ENCODE peak calls at places on chromosomes 11 and 22, in four cellular contexts. Q is Karpas-422, X is GM23248, C is pancreas. A is an unnamed sample.

GRCh38 chr11:116072133-116072532 is 567.9 kb upstream of the CADM1 start:
- DNase-seq in Q (no peak), X (no peak), C (no peak), A (no peak)

GRCh38 chr22:22835242-22835641 is 52.4 kb upstream of the IGLL5 start:
- DNase-seq in Q (no peak), X (no peak), C (no peak), A (no peak)

GRCh38 chr22:20130739-20131592 is 638 bp upstream of the ZDHHC8 start:
- DNase-seq in Q (peak; percentile 87), X (peak; percentile 82), C (peak; percentile 79), A (peak; percentile 82)

GRCh38 chr11:5992604-5993251 is 5.9 kb upstream of the OR52L1 start:
- DNase-seq in Q (peak; percentile 48), X (peak; percentile 58), C (no peak), A (no peak)

GRCh38 chr11:57283231-57283990 is 41.3 kb downstream of the TNKS1BP1 start:
- DNase-seq in Q (no peak), X (no peak), C (no peak), A (no peak)

GRCh38 chr11:88886796-88887195 is 179.0 kb downstream of the GRM5 start:
- DNase-seq in Q (peak; percentile 96), X (peak; percentile 60), C (no peak), A (peak; percentile 9)

GRCh38 chr11:128741511-128741910 is 47.6 kb downstream of the FLI1 start:
- DNase-seq in Q (no peak), X (no peak), C (no peak), A (no peak)

GRCh38 chr11:35180311-35181233 is 41.6 kb downstream of the CD44 start:
- DNase-seq in Q (no peak), X (peak; percentile 86), C (no peak), A (peak; percentile 40)

GRCh38 chr11:115415939-115416338 is 88.3 kb downstream of the CADM1 start:
- DNase-seq in Q (no peak), X (no peak), C (no peak), A (no peak)

GRCh38 chr22:49673048-49673447 is 154.6 kb downstream of the BRD1 start:
- DNase-seq in Q (no peak), X (no peak), C (no peak), A (no peak)

GRCh38 chr22:42174062-42174461 is 43.5 kb upstream of the CYP2D6 start:
- DNase-seq in Q (no peak), X (no peak), C (no peak), A (no peak)

GRCh38 chr11:127000291-127000968 is at the start of gene KIRREL3:
- DNase-seq in Q (no peak), X (peak; percentile 80), C (no peak), A (peak; percentile 49)
- H3K4me3 ChIP-seq in Q (no peak within 1 kb of the TSS), X (peak within 1 kb of the TSS; percentile 90), C (peak within 1 kb of the TSS; percentile 33), A (peak within 1 kb of the TSS; percentile 64)

GRCh38 chr22:36726007-36726380 is 22.4 kb upstream of the CACNG2 start:
- DNase-seq in Q (no peak), X (no peak), C (no peak), A (no peak)
- H3K27me3 ChIP-seq in Q (no peaks in the 10 kb centered on the region), X (peaks cover 58% of the 10 kb centered on the region), C (no peaks in the 10 kb centered on the region), A (peaks cover 41% of the 10 kb centered on the region)

GRCh38 chr11:121953122-121953521 is 162.9 kb downstream of the BLID start:
- DNase-seq in Q (no peak), X (no peak), C (no peak), A (no peak)

GRCh38 chr11:121946514-121946913 is 169.5 kb downstream of the BLID start:
- DNase-seq in Q (no peak), X (no peak), C (no peak), A (no peak)

DNA sequence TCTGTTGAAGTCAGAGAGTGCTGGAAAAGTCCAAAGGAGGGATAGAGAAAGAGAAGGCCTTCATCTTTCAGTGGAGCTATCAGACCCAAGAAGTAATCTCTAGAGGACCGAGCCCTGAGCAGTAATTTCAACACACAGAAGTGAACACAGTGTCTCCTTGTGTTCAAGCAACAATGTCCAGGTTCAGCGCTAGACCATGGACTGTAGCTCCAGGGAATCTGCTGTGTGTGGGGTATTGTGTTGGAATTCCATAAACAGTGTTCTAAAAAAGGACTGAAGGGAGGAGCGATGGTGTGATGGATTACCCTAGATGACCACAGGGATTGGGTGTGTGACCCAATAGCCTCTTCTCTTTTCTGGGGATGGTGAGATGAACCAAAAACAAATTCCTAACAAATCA is 165.9 kb downstream of the BLID start:
- DNase-seq in Q (no peak), X (no peak), C (no peak), A (no peak)
- H3K36me3 ChIP-seq in Q (no peaks in the 10 kb centered on the region), X (no peaks in the 10 kb centered on the region), C (no peaks in the 10 kb centered on the region), A (no peaks in the 10 kb centered on the region)

DNA sequence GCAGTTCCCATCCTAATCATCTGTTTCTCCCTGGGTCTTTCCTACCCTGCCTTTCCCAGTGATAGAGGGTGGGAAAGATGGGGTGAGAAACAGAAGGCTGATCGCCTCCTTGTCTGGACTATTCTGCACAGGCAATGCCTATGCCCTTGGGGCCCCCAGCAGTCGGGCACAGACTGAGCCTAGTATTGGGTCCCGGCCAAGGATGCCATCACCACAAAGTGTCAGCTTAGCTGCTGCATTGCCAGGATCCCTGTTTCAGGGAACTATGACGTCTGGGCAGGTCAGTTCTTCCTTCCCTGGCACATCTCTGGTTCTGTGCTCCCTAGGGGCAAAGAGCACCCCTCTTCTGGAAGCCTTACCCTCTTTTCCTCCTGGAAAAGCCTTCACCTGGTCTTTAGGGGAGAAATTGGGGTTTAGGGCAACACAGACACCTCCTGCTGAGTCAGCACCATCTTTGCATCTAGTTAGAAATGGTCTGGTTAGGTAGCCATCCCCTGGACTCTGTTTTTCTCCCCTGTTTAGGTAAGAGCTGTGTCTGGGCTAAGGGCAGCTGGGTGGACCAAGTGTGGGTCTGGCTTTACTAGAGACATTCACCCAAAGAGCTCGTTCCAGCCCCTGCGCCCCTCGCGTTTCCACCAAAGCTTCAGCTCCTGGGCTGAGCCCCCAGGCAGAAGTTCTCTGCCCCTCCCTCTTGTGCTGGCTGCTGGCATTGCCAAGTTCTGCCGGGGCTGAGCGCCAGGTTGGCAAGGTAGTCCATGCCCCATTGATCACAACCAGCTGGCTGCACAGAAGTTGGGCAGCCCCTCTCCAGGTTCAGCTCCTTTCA is 2.0 kb downstream of the ADAMTS8 start:
- DNase-seq in Q (no peak), X (no peak), C (no peak), A (no peak)
- H3K4me3 ChIP-seq in Q (no peak overlapping the region), X (no peak overlapping the region), C (no peak overlapping the region), A (no peak overlapping the region)

GRCh38 chr11:61596990-61597389 is 16.1 kb upstream of the SYT7 start:
- DNase-seq in Q (no peak), X (no peak), C (no peak), A (no peak)
- H3K27me3 ChIP-seq in Q (no peaks in the 10 kb centered on the region), X (no peaks in the 10 kb centered on the region), C (no peaks in the 10 kb centered on the region), A (no peaks in the 10 kb centered on the region)